ENCODE peak calls at places on chromosome 6, in ten cellular contexts. N is stimulated activated naive CD8-positive, alpha-beta T cell treated with anti-CD3 and anti-CD28 coated beads, Interleukin-15, amount 100 ng/mL, for 72 hours; F is fibroblast of mammary gland; T is midbrain; J is NCI-H1092; W is Right ventricle myocardium superior; M is occipital lobe; V is SHP77; L is astrocyte; I is RPMI7951. K is an unnamed sample.

GRCh38 chr6:68126089-68126749 is 508.9 kb upstream of the ADGRB3 start:
- DNase-seq in T (no peak), L (no peak), F (peak), J (no peak), I (no peak), N (no peak), W (no peak), M (no peak), V (no peak), K (no peak)

GRCh38 chr6:135686784-135687301 is 164.7 kb upstream of the PDE7B start:
- DNase-seq in V (no peak), W (no peak), J (no peak), F (peak), T (no peak), N (no peak), M (no peak), L (no peak), I (no peak), K (peak)

GRCh38 chr6:166330612-166331011 is 11.7 kb downstream of the SFT2D1 start:
- DNase-seq in F (peak), V (no peak), N (no peak), L (peak), M (peak), W (peak), J (no peak), T (peak), I (no peak), K (no peak)

GRCh38 chr6:32790306-32790705 is 26.5 kb downstream of the HLA-DOB start:
- DNase-seq in T (no peak), M (no peak), V (no peak), L (no peak), J (no peak), I (peak), W (no peak), F (no peak), N (no peak), K (peak)

GRCh38 chr6:137707590-137708360 is 159.3 kb upstream of the TNFAIP3 start:
- DNase-seq in N (peak), W (no peak), T (peak), J (peak), I (peak), V (peak), M (peak), L (peak), F (peak), K (peak)

GRCh38 chr6:149884215-149884614 is 13.7 kb downstream of the RAET1E start:
- DNase-seq in N (no peak), W (peak), V (no peak), J (no peak), M (no peak), I (no peak), T (no peak), F (peak), L (no peak), K (peak)

GRCh38 chr6:80211295-80211694 is 104.8 kb downstream of the BCKDHB start:
- DNase-seq in W (no peak), M (no peak), N (no peak), J (no peak), V (no peak), L (peak), T (no peak), I (peak), F (no peak), K (peak)

GRCh38 chr6:61886608-61887259 is 399.3 kb downstream of the KHDRBS2 start:
- DNase-seq in I (no peak), T (no peak), W (no peak), M (no peak), V (no peak), J (no peak), L (no peak), F (no peak), N (no peak), K (no peak)

GRCh38 chr6:108277295-108277694 is 16.5 kb upstream of the SNX3 start:
- DNase-seq in I (no peak), N (no peak), T (no peak), F (no peak), L (no peak), V (no peak), M (no peak), W (no peak), J (no peak), K (no peak)

K was measured in EH.